ENCODE peak calls at places on chromosomes 4 and X, in eight cellular contexts. G is gastrocnemius medialis, R is NCI-H2029, N is NCI-H1417, M is NCI-H1092 treated with DMSO at 0.1 percent for 48 hours, J is cardiac muscle cell, E is NT2/D1, A is GM10248. W is an unnamed sample.

GRCh38 chr4:140372607-140373327 is 679 bp upstream of the SCOC start:
- DNase-seq in G (no peak), J (peak; percentile 14), E (no peak), R (no peak), M (peak; percentile 73), A (peak; percentile 58), N (peak; percentile 10), W (peak; percentile 3)

GRCh38 chr4:52192697-52193096 is 141.6 kb downstream of the SPATA18 start:
- DNase-seq in J (peak; percentile 15), G (no peak), M (no peak), E (no peak), N (no peak), A (no peak), R (no peak), W (no peak)

GRCh38 chr4:180766903-180767302 is 1476.3 kb upstream of the TENM3 start:
- DNase-seq in A (no peak), M (no peak), G (no peak), E (no peak), R (no peak), J (no peak), N (no peak), W (no peak)

GRCh38 chr4:111214371-111214770 is 591.5 kb upstream of the PITX2 start:
- DNase-seq in J (no peak), R (no peak), G (no peak), N (no peak), M (no peak), E (no peak), A (no peak), W (no peak)

GRCh38 chrX:2824886-2825285 is 3.8 kb upstream of the GYG2 start:
- DNase-seq in R (no peak), J (no peak), A (no peak), E (no peak), G (no peak), N (no peak), M (no peak), W (no peak)

GRCh38 chr4:156330436-156331031 is 376.9 kb upstream of the CTSO start:
- DNase-seq in N (no peak), J (no peak), M (no peak), G (no peak), R (no peak), E (no peak), A (no peak), W (no peak)

GRCh38 chr4:183960021-183960420 is 54.9 kb downstream of the STOX2 start:
- DNase-seq in M (peak; percentile 90), E (peak; percentile 11), J (peak; percentile 84), G (peak; percentile 27), A (no peak), R (no peak), N (peak; percentile 61), W (no peak)

GRCh38 chr4:138573246-138573645 is 331.1 kb upstream of the SLC7A11 start:
- DNase-seq in M (no peak), R (no peak), E (no peak), N (no peak), G (no peak), A (no peak), J (no peak), W (no peak)

GRCh38 chrX:140815868-140816267 is 106.3 kb downstream of the LINC00632 start:
- DNase-seq in N (no peak), M (no peak), A (no peak), G (no peak), J (peak; percentile 69), E (no peak), R (no peak), W (no peak)